ENCODE peak calls at places on chromosomes 11 and 22, in eight cellular contexts. O, E, X, Q, Y, I, H and U are unnamed samples.

GRCh38 chr22:21942407-21942895 is 10.2 kb downstream of the PPM1F start:
- DNase-seq in Q (peak), Y (no peak), O (no peak), H (no peak), E (peak), I (no peak), X (no peak), U (no peak)

GRCh38 chr22:27490080-27490479 is 311.5 kb downstream of the MN1 start:
- DNase-seq in Q (no peak), I (no peak), H (no peak), O (no peak), Y (no peak), X (no peak), E (no peak), U (no peak)

GRCh38 chr22:17726561-17727243 is 47.6 kb downstream of the BID start:
- DNase-seq in Q (no peak), X (no peak), O (no peak), E (no peak), I (no peak), Y (no peak), H (no peak), U (peak)

GRCh38 chr11:29018631-29019030 is 910.4 kb downstream of the METTL15 start:
- DNase-seq in I (no peak), Y (no peak), Q (no peak), X (no peak), O (no peak), E (peak), H (peak), U (no peak)

GRCh38 chr11:103114836-103115235 is 5.6 kb downstream of the DYNC2H1 start:
- DNase-seq in E (no peak), I (no peak), Y (no peak), O (no peak), Q (no peak), H (no peak), X (no peak), U (no peak)

GRCh38 chr11:57379732-57380131 is 1.2 kb downstream of the PRG3 start:
- DNase-seq in Y (no peak), Q (no peak), I (peak), E (no peak), O (no peak), H (no peak), X (peak), U (no peak)

GRCh38 chr11:119977584-119977860 is 160.4 kb downstream of the TRIM29 start:
- DNase-seq in Y (peak), H (no peak), O (no peak), Q (no peak), X (no peak), E (no peak), I (no peak), U (no peak)

GRCh38 chr11:78418584-78419211 is 1.1 kb upstream of the GAB2 start:
- DNase-seq in E (no peak), Q (no peak), Y (no peak), O (no peak), X (no peak), I (no peak), H (no peak), U (no peak)

GRCh38 chr11:86570457-86570856 is 102.0 kb downstream of the ME3 start:
- DNase-seq in Q (no peak), I (no peak), X (no peak), O (no peak), E (no peak), Y (no peak), H (no peak), U (no peak)

GRCh38 chr22:47195676-47196492 is 433.4 kb downstream of the TBC1D22A start:
- DNase-seq in H (no peak), O (no peak), I (no peak), E (no peak), Y (peak), Q (no peak), X (no peak), U (no peak)

GRCh38 chr22:25067851-25068421 is 115.4 kb downstream of the KIAA1671 start:
- DNase-seq in I (no peak), X (no peak), O (no peak), E (no peak), H (no peak), Y (peak), Q (no peak), U (no peak)

GRCh38 chr11:47445840-47446239 is 3.1 kb downstream of the RAPSN start:
- DNase-seq in E (no peak), H (no peak), O (no peak), I (no peak), Y (no peak), X (no peak), Q (no peak), U (no peak)

GRCh38 chr11:105167244-105167643 is 27.7 kb upstream of the CARD18 start:
- DNase-seq in X (no peak), O (no peak), Q (no peak), E (no peak), H (no peak), Y (no peak), I (no peak), U (no peak)

GRCh38 chr11:105164226-105164625 is 24.7 kb upstream of the CARD18 start:
- DNase-seq in O (no peak), Q (no peak), E (no peak), Y (no peak), I (no peak), H (no peak), X (no peak), U (no peak)

DNA sequence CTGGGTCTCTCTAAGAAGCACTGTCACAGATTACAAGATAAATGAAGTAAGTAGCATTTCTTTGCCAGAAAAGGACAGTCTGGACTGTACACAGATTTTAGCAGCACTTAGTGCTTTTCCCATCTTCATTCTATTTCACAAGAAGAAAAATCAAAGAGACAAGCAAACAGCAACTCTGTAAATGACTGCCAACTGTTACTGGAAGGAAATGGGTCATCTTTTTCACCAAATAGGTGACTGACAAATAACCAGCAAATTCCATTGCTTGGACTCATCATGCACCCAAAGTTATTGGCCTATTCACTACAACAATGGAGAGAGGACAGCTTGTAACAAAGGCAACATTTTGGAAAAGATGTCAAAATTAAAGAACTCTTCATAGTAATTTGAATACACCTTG is 28.9 kb upstream of the CARD18 start:
- DNase-seq in Q (no peak), Y (no peak), E (no peak), I (no peak), X (no peak), O (no peak), H (no peak), U (no peak)
- TF ChIP-seq REST in Q (no peak), Y (no peak), E (no peak), I (no peak), X (no peak), O (no peak), H (no peak), U (no peak)

GRCh38 chr22:50684501-50684900 is 11.9 kb downstream of the SHANK3 start:
- DNase-seq in E (no peak), H (no peak), Q (no peak), O (no peak), X (no peak), Y (peak), I (no peak), U (no peak)

GRCh38 chr22:50688448-50688847 is 15.8 kb downstream of the SHANK3 start:
- DNase-seq in X (no peak), O (no peak), Y (no peak), E (no peak), Q (no peak), H (no peak), I (no peak), U (no peak)

GRCh38 chr22:50686794-50687193 is 14.2 kb downstream of the SHANK3 start:
- DNase-seq in Q (no peak), X (no peak), I (no peak), O (no peak), H (no peak), E (no peak), Y (no peak), U (no peak)

GRCh38 chr22:50684986-50685385 is 12.4 kb downstream of the SHANK3 start:
- DNase-seq in O (no peak), I (no peak), H (no peak), E (no peak), X (no peak), Y (peak), Q (no peak), U (no peak)

DNA sequence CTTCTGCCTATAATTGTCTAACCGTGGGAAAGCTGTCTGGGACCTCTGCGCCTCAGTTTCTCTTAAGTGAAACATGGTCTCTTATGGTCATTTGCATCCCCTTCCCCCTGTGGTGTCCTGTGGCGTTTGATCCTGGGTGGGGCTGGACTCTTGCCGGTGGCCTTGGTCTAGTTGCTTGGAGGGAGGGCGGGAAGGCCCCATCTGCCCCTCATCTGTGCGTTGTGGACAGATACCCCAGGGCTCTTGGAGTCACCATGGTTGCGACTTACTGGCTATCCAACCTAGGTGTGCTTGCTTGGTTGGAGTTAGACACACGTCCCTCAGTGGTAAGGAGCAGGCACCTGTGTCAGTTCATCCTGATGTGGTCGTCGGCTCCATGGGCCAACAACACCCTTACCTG is 15.2 kb downstream of the SHANK3 start:
- DNase-seq in Y (no peak), E (no peak), O (no peak), Q (no peak), H (no peak), X (no peak), I (no peak), U (no peak)
- TF ChIP-seq REST in Y (no peak), E (no peak), O (no peak), Q (no peak), H (no peak), X (no peak), I (no peak), U (no peak)

GRCh38 chr11:93005239-93005638 is 35.8 kb downstream of the MTNR1B start:
- DNase-seq in I (no peak), Y (no peak), E (no peak), H (no peak), O (no peak), X (no peak), Q (no peak), U (no peak)

GRCh38 chr11:93000511-93001476 is 31.3 kb downstream of the MTNR1B start:
- DNase-seq in X (no peak), I (no peak), Q (peak), H (peak), E (peak), Y (peak), O (no peak), U (no peak)

GRCh38 chr11:93002380-93002779 is 32.9 kb downstream of the MTNR1B start:
- DNase-seq in O (no peak), H (no peak), X (no peak), Q (no peak), E (no peak), I (no peak), Y (no peak), U (no peak)

DNA sequence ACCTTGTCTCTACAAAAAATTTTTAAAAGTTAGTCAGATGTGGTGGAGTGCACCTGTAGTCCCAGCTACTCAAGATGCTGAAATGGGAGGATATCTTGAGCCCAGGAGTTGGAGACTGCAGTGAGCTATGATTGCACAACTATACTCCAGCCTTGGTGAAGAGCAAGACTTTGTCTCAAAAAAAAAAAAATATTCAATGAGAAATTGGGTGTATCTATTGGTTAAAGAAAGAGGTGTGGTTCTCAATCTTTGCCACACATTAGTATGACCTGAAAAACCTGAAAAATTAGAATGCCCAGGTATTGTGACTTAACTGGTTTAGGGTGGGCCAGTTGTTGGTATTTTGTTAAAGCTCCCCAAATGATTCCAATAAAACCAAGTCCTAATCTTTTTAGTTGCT is 32.4 kb downstream of the MTNR1B start:
- DNase-seq in O (no peak), X (no peak), H (no peak), E (no peak), I (no peak), Q (no peak), Y (no peak), U (no peak)
- TF ChIP-seq REST in O (no peak), X (no peak), H (no peak), E (no peak), I (no peak), Q (no peak), Y (no peak), U (no peak)

GRCh38 chr11:117198613-117199012 is 557 bp upstream of the TAGLN start:
- DNase-seq in Q (no peak), I (no peak), Y (no peak), O (no peak), E (no peak), H (no peak), X (no peak), U (no peak)

GRCh38 chr11:117197516-117198456 is 1.4 kb upstream of the TAGLN start:
- DNase-seq in Q (no peak), X (peak), Y (peak), O (no peak), E (no peak), I (peak), H (no peak), U (no peak)

GRCh38 chr11:117199916-117200812 is 994 bp downstream of the TAGLN start:
- DNase-seq in X (no peak), O (no peak), Q (no peak), H (no peak), E (no peak), I (no peak), Y (no peak), U (no peak)

GRCh38 chr11:117200813-117201515 is 1.8 kb downstream of the TAGLN start:
- DNase-seq in Q (no peak), E (no peak), H (no peak), X (no peak), O (no peak), Y (no peak), I (no peak), U (no peak)

DNA sequence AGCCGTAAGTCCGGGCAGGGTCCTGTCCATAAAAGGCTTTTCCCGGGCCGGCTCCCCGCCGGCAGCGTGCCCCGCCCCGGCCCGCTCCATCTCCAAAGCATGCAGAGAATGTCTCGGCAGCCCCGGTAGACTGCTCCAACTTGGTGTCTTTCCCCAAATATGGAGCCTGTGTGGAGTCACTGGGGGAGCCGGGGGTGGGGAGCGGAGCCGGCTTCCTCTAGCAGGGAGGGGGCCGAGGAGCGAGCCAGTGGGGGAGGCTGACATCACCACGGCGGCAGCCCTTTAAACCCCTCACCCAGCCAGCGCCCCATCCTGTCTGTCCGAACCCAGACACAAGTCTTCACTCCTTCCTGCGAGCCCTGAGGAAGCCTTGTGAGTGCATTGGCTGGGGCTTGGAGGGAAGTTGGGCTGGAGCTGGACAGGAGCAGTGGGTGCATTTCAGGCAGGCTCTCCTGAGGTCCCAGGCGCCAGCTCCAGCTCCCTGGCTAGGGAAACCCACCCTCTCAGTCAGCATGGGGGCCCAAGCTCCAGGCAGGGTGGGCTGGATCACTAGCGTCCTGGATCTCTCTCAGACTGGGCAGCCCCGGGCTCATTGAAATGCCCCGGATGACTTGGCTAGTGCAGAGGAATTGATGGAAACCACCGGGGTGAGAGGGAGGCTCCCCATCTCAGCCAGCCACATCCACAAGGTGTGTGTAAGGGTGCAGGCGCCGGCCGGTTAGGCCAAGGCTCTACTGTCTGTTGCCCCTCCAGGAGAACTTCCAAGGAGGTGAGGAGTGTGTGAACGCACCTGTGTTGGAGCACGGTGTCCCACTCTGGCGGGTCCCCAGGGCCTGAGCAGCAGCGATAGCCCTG is at the start of gene TAGLN:
- DNase-seq in Q (no peak), H (no peak), O (no peak), X (peak), I (no peak), E (no peak), Y (no peak), U (no peak)
- TF ChIP-seq REST in Q (no peak), H (no peak), O (no peak), X (no peak), I (no peak), E (no peak), Y (no peak), U (no peak)

GRCh38 chr11:111540921-111541208 is 345 bp downstream of the LAYN start:
- DNase-seq in O (no peak), H (no peak), X (no peak), E (no peak), I (no peak), Y (no peak), Q (no peak), U (no peak)

GRCh38 chr11:111538407-111539114 is 2.0 kb upstream of the LAYN start:
- DNase-seq in Y (no peak), O (no peak), X (no peak), Q (no peak), H (no peak), I (no peak), E (no peak), U (no peak)

GRCh38 chr11:111539426-111540113 is 950 bp upstream of the LAYN start:
- DNase-seq in E (no peak), Y (no peak), H (no peak), Q (no peak), X (no peak), O (no peak), I (no peak), U (no peak)

GRCh38 chr11:111541209-111542061 is 915 bp downstream of the LAYN start:
- DNase-seq in Q (no peak), H (no peak), I (no peak), E (no peak), X (peak), O (no peak), Y (peak), U (no peak)

DNA sequence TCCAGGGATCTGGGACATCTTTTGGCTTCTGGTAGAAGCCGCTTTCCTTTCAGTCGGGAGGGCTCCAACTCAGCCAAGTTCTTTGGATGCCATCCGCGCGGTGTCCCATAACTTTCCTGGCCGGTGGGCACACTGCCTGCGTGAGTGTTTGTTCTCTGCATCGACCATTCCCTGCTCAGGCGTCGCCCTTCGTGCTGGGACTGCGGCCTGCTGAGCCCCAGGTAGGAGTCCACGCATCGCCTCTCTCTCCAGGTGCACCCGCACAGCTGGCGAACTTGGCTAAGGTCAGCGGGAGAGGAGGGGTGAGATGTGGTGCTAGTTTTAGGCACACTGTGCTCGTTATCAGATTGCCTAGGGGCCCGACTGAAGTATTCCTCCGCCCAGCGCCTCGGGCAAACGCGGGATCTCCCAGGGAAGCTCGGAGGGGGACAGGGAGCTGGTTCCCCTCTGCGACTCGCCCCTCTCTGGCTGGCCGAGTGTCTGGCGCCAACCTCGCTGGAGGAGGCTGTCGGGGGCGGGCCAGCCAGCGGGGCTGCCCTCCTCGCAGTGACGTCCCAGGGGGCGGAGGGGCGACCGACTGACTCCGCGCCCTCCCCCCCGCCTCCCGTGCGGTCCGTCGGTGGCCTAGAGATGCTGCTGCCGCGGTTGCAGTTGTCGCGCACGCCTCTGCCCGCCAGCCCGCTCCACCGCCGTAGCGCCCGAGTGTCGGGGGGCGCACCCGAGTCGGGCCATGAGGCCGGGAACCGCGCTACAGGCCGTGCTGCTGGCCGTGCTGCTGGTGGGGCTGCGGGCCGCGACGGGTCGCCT is at the start of gene LAYN:
- DNase-seq in Q (no peak), O (no peak), Y (peak), X (peak), I (no peak), E (no peak), H (no peak), U (no peak)
- TF ChIP-seq REST in Q (no peak), O (no peak), Y (peak), X (no peak), I (no peak), E (no peak), H (no peak), U (no peak)

GRCh38 chr11:107787733-107788132 is 70.9 kb downstream of the SLC35F2 start:
- DNase-seq in O (no peak), Y (no peak), I (no peak), Q (no peak), X (no peak), H (no peak), E (no peak), U (no peak)
- TF ChIP-seq REST in O (no peak), Y (no peak), I (no peak), Q (no peak), X (no peak), H (no peak), E (no peak), U (no peak)

DNA sequence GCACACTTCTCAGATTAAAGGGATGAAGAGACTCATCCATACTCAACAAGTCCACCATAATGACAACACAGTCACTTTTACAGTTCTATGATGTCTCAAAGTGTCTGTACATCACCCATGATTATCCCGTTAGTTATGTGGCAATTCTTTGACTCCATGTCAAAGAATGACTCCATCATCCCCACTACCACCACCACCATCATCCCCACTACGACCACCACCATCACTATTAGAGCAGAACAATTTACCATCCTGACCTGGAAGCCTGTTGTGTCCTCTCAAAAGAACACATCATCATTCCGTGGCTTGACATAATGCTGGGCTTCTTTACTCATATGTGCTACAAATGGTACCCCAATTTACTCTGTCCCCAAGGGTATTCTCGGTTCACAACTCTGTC is 13.7 kb downstream of the PRR5L start:
- DNase-seq in I (no peak), Q (no peak), X (no peak), Y (no peak), H (no peak), E (no peak), O (no peak), U (no peak)
- TF ChIP-seq REST in I (no peak), Q (no peak), X (no peak), Y (no peak), H (no peak), E (no peak), O (no peak), U (no peak)

GRCh38 chr11:46356911-46357482 is 9.7 kb downstream of the DGKZ start:
- DNase-seq in Q (no peak), X (no peak), O (no peak), E (no peak), H (no peak), I (no peak), Y (no peak), U (peak)
- TF ChIP-seq REST in Q (no peak), X (no peak), O (no peak), E (no peak), H (no peak), I (no peak), Y (no peak), U (no peak)

GRCh38 chr11:34576331-34576730 is 44.6 kb upstream of the EHF start:
- DNase-seq in O (no peak), H (no peak), E (no peak), Q (no peak), Y (no peak), X (no peak), I (no peak), U (no peak)
- TF ChIP-seq REST in O (no peak), H (no peak), E (no peak), Q (no peak), Y (no peak), X (no peak), I (no peak), U (no peak)